ENCODE peak calls at places on chromosomes 2 and 18, in four cellular contexts. One of them, this sample, is unnamed.

GRCh38 chr2:8149985-8150547 is 531.8 kb upstream of the ID2 start:
- DNase-seq in AG04450: no peak
- DNase-seq in mesothelial cell of epicardium: no peak
- DNase-seq in fibroblast of villous mesenchyme: no peak
- DNase-seq in this sample: no peak

GRCh38 chr2:105510761-105511669 is 112.2 kb upstream of the FHL2 start:
- DNase-seq in AG04450: no peak
- DNase-seq in mesothelial cell of epicardium: no peak
- DNase-seq in fibroblast of villous mesenchyme: peak; percentile 91
- DNase-seq in this sample: no peak

GRCh38 chr18:22703883-22704626 is 229.1 kb upstream of the RBBP8 start:
- DNase-seq in fibroblast of villous mesenchyme: peak; percentile 72
- DNase-seq in AG04450: no peak
- DNase-seq in mesothelial cell of epicardium: no peak
- DNase-seq in this sample: no peak

GRCh38 chr2:160700006-160700405 is 206.4 kb upstream of the RBMS1 start:
- DNase-seq in AG04450: no peak
- DNase-seq in mesothelial cell of epicardium: no peak
- DNase-seq in fibroblast of villous mesenchyme: peak; percentile 30
- DNase-seq in this sample: no peak

GRCh38 chr2:7118606-7119503 is 201.6 kb downstream of the RNF144A start:
- DNase-seq in mesothelial cell of epicardium: no peak
- DNase-seq in fibroblast of villous mesenchyme: peak; percentile 19
- DNase-seq in AG04450: no peak
- DNase-seq in this sample: no peak

GRCh38 chr2:219645631-219646527 is 18.4 kb downstream of the SLC4A3 start:
- DNase-seq in AG04450: peak; percentile 27
- DNase-seq in mesothelial cell of epicardium: no peak
- DNase-seq in fibroblast of villous mesenchyme: peak; percentile 67
- DNase-seq in this sample: no peak

GRCh38 chr2:239569401-239570090 is 168.7 kb upstream of the HDAC4 start:
- DNase-seq in mesothelial cell of epicardium: no peak
- DNase-seq in fibroblast of villous mesenchyme: no peak
- DNase-seq in AG04450: no peak
- DNase-seq in this sample: no peak

GRCh38 chr18:649341-649740 is 8.1 kb upstream of the TYMS start:
- DNase-seq in mesothelial cell of epicardium: no peak
- DNase-seq in AG04450: no peak
- DNase-seq in fibroblast of villous mesenchyme: no peak
- DNase-seq in this sample: no peak

GRCh38 chr2:234606906-234607305 is 110.0 kb upstream of the ARL4C start:
- DNase-seq in AG04450: no peak
- DNase-seq in fibroblast of villous mesenchyme: peak; percentile 56
- DNase-seq in mesothelial cell of epicardium: no peak
- DNase-seq in this sample: no peak

GRCh38 chr2:238657132-238658053 is 190.5 kb upstream of the TWIST2 start:
- DNase-seq in mesothelial cell of epicardium: no peak
- DNase-seq in AG04450: no peak
- DNase-seq in fibroblast of villous mesenchyme: peak; percentile 59
- DNase-seq in this sample: no peak

GRCh38 chr2:232526296-232527055 is 516 bp downstream of the CHRND start:
- DNase-seq in mesothelial cell of epicardium: no peak
- DNase-seq in fibroblast of villous mesenchyme: no peak
- DNase-seq in AG04450: no peak
- DNase-seq in this sample: no peak

GRCh38 chr2:38997784-38998183 is 108.1 kb downstream of the ARHGEF33 start:
- DNase-seq in fibroblast of villous mesenchyme: peak; percentile 94
- DNase-seq in AG04450: peak; percentile 88
- DNase-seq in mesothelial cell of epicardium: no peak
- DNase-seq in this sample: no peak

GRCh38 chr2:8171608-8172007 is 510.2 kb upstream of the ID2 start:
- DNase-seq in AG04450: no peak
- DNase-seq in mesothelial cell of epicardium: no peak
- DNase-seq in fibroblast of villous mesenchyme: no peak
- DNase-seq in this sample: no peak

GRCh38 chr2:31282634-31283033 is 48.7 kb downstream of the EHD3 start:
- DNase-seq in fibroblast of villous mesenchyme: no peak
- DNase-seq in AG04450: no peak
- DNase-seq in mesothelial cell of epicardium: no peak
- DNase-seq in this sample: no peak

GRCh38 chr2:143158500-143159262 is 29.5 kb downstream of the ARHGAP15 start:
- DNase-seq in AG04450: no peak
- DNase-seq in fibroblast of villous mesenchyme: no peak
- DNase-seq in mesothelial cell of epicardium: no peak
- DNase-seq in this sample: no peak

GRCh38 chr2:3214827-3215404 is 162.7 kb downstream of the EIPR1 start:
- DNase-seq in fibroblast of villous mesenchyme: no peak
- DNase-seq in mesothelial cell of epicardium: no peak
- DNase-seq in AG04450: no peak
- DNase-seq in this sample: no peak

GRCh38 chr2:72973566-72974435 is 56.5 kb downstream of the EMX1 start:
- DNase-seq in mesothelial cell of epicardium: no peak
- DNase-seq in AG04450: peak; percentile 24
- DNase-seq in fibroblast of villous mesenchyme: peak; percentile 49
- DNase-seq in this sample: peak; percentile 27

GRCh38 chr2:239917957-239918481 is 107.1 kb downstream of the NDUFA10 start:
- DNase-seq in fibroblast of villous mesenchyme: no peak
- DNase-seq in mesothelial cell of epicardium: no peak
- DNase-seq in AG04450: no peak
- DNase-seq in this sample: no peak

GRCh38 chr2:237869357-237870102 is 10.1 kb downstream of the RAMP1 start:
- DNase-seq in fibroblast of villous mesenchyme: no peak
- DNase-seq in AG04450: no peak
- DNase-seq in mesothelial cell of epicardium: no peak
- DNase-seq in this sample: no peak

GRCh38 chr2:122072666-122073065 is 317.2 kb downstream of the TSN start:
- DNase-seq in mesothelial cell of epicardium: no peak
- DNase-seq in fibroblast of villous mesenchyme: no peak
- DNase-seq in AG04450: no peak
- DNase-seq in this sample: no peak

GRCh38 chr2:3102081-3102914 is 275.3 kb downstream of the EIPR1 start:
- DNase-seq in fibroblast of villous mesenchyme: no peak
- DNase-seq in mesothelial cell of epicardium: no peak
- DNase-seq in AG04450: no peak
- DNase-seq in this sample: no peak

GRCh38 chr18:23573948-23574431 is 12.3 kb downstream of the NPC1 start:
- DNase-seq in mesothelial cell of epicardium: no peak
- DNase-seq in AG04450: no peak
- DNase-seq in fibroblast of villous mesenchyme: peak; percentile 88
- DNase-seq in this sample: peak; percentile 49

GRCh38 chr2:86671304-86671981 is 47.8 kb upstream of the RNF103 start:
- DNase-seq in mesothelial cell of epicardium: no peak
- DNase-seq in AG04450: no peak
- DNase-seq in fibroblast of villous mesenchyme: peak; percentile 75
- DNase-seq in this sample: no peak

GRCh38 chr2:3116371-3116770 is 261.2 kb downstream of the EIPR1 start:
- DNase-seq in AG04450: no peak
- DNase-seq in mesothelial cell of epicardium: no peak
- DNase-seq in fibroblast of villous mesenchyme: no peak
- DNase-seq in this sample: no peak

GRCh38 chr18:23563377-23564043 is 22.8 kb downstream of the NPC1 start:
- DNase-seq in fibroblast of villous mesenchyme: peak; percentile 58
- DNase-seq in AG04450: no peak
- DNase-seq in mesothelial cell of epicardium: no peak
- DNase-seq in this sample: no peak

GRCh38 chr2:45643543-45644542 is 7.6 kb upstream of the PRKCE start:
- DNase-seq in mesothelial cell of epicardium: peak; percentile 70
- DNase-seq in fibroblast of villous mesenchyme: peak; percentile 37
- DNase-seq in AG04450: no peak
- DNase-seq in this sample: peak; percentile 76

DNA sequence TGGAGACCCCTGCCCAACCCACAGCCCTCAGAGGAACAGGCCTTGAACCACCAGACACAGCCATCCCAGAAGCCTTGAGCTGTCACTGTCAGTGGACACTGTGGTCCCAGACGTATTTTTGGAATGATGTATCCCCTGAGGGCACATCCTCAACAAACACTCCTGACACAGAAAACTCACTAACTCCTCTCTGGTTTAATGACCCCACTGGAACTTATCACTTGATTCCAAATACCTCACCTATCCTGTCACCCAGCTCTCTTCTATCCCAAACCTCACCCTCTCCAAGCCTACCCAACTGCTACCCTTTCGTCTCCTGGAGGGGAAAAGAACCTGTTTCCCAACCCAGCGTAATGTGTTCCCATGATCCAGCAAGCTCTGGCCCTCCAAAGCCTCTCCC is 111.6 kb downstream of the MREG start:
- DNase-seq in mesothelial cell of epicardium: no peak
- DNase-seq in fibroblast of villous mesenchyme: no peak
- DNase-seq in AG04450: no peak
- DNase-seq in this sample: no peak
- TF ChIP-seq CTCF in mesothelial cell of epicardium: no peak
- TF ChIP-seq CTCF in fibroblast of villous mesenchyme: no peak
- TF ChIP-seq CTCF in AG04450: no peak
- TF ChIP-seq CTCF in this sample: no peak

DNA sequence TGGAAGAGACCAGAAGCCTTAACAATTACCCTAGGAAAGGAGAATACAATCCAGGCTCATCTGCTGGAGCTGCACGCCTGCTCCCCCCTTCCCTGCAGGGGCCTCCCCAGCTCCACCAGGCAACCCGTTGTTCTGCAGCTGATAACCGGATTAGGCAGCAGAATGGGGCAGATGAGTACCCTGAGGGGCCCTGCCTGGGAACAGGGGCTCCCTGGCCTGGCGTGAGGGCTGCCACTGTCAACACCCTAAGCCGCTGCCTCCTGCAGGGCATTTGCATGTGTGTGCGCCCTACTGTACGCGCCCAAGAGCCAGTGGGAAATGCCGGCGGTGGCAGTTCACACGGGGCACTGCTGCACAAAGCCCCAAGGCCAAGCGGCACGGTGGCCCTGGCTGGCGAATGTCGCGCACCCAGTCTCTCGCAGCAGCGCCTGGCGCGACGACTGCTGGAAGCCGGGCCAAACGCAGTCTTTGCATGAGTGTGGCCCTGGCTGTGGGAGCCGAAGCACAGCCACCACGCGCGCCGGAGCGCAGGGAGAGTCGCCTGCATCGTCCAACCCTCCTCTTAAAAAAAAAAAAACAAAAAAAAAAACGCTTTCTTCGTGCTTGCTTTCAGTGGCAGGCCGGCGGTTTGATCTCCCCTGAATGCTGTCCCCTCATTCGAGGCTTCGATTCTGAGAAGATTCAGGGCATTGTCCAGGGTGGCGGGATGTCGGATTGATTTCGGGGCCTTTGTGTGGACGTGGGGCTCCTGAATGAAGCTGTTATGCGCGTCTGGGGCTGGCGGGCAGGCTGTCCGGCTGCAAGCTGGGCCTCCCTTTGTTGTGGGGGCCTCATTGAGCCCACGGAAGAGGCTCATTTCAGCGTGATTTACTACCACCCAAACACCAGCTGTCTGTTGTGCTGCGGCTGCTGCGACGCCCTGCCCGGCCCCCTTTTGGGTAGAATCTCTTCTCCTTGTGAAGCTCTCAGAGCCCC is 63.8 kb downstream of the SETBP1 start:
- DNase-seq in fibroblast of villous mesenchyme: no peak
- DNase-seq in AG04450: no peak
- DNase-seq in mesothelial cell of epicardium: no peak
- DNase-seq in this sample: no peak
- TF ChIP-seq CTCF in fibroblast of villous mesenchyme: no peak
- TF ChIP-seq CTCF in AG04450: no peak
- TF ChIP-seq CTCF in mesothelial cell of epicardium: no peak
- TF ChIP-seq CTCF in this sample: no peak

DNA sequence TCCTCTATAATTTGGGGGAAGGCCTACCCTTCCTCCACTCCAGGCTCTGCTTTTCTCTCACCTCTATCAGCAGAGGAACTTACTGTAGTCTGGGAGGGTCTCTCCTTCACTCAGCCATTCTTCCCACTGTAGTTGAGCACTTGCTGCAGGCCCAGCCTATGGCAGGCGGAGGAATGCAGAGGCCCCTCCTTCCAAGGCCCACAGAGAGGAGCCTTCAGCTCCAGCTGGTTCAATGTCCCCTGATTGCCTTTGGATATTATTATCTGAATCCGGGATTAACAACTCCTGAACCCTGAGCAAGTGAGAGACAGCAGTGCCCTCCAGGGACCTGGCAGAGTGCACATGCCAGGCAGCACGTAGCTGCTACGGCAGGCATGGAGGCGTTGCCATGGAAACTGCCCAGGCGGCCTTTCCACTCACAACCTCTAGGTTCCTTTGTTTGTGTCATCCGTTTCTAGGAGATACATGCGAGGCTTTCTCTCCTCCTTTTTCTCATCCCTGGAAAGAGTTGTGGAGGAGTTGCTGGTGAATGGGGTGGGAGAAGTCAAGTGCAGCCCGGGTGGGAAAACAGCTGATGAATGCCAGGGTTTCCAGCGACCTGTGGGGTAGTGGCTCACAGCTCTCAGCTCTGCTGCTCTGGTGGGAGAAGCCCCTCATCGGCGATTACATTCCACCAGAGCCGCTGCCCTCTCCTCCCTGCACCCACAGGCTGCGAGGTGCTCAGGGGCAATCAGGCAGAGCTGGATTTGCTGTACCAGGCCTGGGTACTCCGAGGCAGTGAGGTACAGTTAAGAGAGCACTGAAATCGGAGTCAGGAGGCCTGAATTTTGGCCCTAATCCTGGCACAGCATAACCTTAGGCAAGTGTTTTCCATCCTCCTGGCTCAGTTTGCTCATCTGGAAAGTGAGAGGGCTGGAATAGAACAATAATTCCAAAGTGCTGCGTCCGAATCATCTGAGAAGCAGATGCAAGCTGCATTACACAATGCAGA is 55.3 kb upstream of the HK2 start:
- DNase-seq in fibroblast of villous mesenchyme: no peak
- DNase-seq in mesothelial cell of epicardium: no peak
- DNase-seq in AG04450: no peak
- DNase-seq in this sample: no peak
- TF ChIP-seq CTCF in fibroblast of villous mesenchyme: no peak
- TF ChIP-seq CTCF in mesothelial cell of epicardium: no peak
- TF ChIP-seq CTCF in AG04450: no peak
- TF ChIP-seq CTCF in this sample: no peak

GRCh38 chr18:12423820-12424219 is 16.1 kb downstream of the PRELID3A start:
- DNase-seq in fibroblast of villous mesenchyme: no peak
- DNase-seq in mesothelial cell of epicardium: no peak
- DNase-seq in AG04450: no peak
- DNase-seq in this sample: no peak

GRCh38 chr18:12423393-12423792 is 15.7 kb downstream of the PRELID3A start:
- DNase-seq in mesothelial cell of epicardium: no peak
- DNase-seq in fibroblast of villous mesenchyme: no peak
- DNase-seq in AG04450: no peak
- DNase-seq in this sample: no peak

GRCh38 chr18:12420831-12421421 is 13.2 kb downstream of the PRELID3A start:
- DNase-seq in mesothelial cell of epicardium: no peak
- DNase-seq in AG04450: no peak
- DNase-seq in fibroblast of villous mesenchyme: no peak
- DNase-seq in this sample: no peak

GRCh38 chr18:12422936-12423335 is 15.2 kb downstream of the PRELID3A start:
- DNase-seq in fibroblast of villous mesenchyme: no peak
- DNase-seq in mesothelial cell of epicardium: no peak
- DNase-seq in AG04450: no peak
- DNase-seq in this sample: no peak

DNA sequence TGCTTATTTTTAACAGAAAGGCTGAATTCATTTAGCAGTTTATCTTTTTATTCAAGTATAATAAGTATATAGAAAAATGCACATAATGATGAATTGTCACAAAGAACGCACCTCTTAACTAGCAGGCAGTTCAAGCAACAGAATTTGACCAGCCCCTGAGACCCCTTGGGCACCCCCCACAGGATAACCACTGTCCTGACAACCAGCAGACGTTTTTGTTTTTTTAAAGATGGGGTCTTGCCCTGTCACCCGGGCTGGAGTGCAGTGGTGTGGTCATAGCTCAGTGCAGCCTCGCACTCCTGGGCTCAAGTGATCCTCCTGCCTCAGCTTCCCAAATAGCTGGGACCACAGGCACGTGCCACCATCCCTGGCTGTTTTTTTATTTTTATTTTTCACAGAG is 14.0 kb downstream of the PRELID3A start:
- DNase-seq in AG04450: no peak
- DNase-seq in mesothelial cell of epicardium: no peak
- DNase-seq in fibroblast of villous mesenchyme: no peak
- DNase-seq in this sample: no peak
- TF ChIP-seq CTCF in AG04450: no peak
- TF ChIP-seq CTCF in mesothelial cell of epicardium: no peak
- TF ChIP-seq CTCF in fibroblast of villous mesenchyme: no peak
- TF ChIP-seq CTCF in this sample: no peak

This sample was measured in natural killer cell.